ENCODE peak calls at places on chromosomes 1 and 21, in seven cellular contexts. K, E, R, H, Q, B and X are unnamed samples.

GRCh38 chr1:155206891-155207577 is 663 bp downstream of the THBS3 start:
- DNase-seq in B (peak; percentile 89), H (peak; percentile 84), Q (peak; percentile 82), R (peak; percentile 87), E (peak; percentile 68), K (no peak), X (peak; percentile 93)

GRCh38 chr1:76955652-76956051 is 88.4 kb downstream of the ST6GALNAC5 start:
- DNase-seq in K (peak; percentile 45), Q (no peak), R (no peak), E (no peak), H (no peak), B (no peak), X (no peak)

GRCh38 chr1:156749429-156750118 is 1.9 kb downstream of the HDGF start:
- DNase-seq in E (no peak), Q (no peak), B (peak; percentile 40), K (no peak), R (no peak), H (no peak), X (no peak)

GRCh38 chr1:223429313-223429731 is 36.1 kb downstream of the CCDC185 start:
- DNase-seq in K (no peak), B (no peak), E (no peak), Q (peak; percentile 28), R (no peak), H (no peak), X (peak; percentile 93)

GRCh38 chr1:110208916-110209650 is 1.0 kb upstream of the KCNC4 start:
- DNase-seq in E (peak; percentile 68), H (peak; percentile 23), K (no peak), Q (no peak), B (peak; percentile 76), R (no peak), X (no peak)

GRCh38 chr1:27979151-27979858 is 19.5 kb downstream of the XKR8 start:
- DNase-seq in Q (no peak), B (no peak), H (peak; percentile 38), R (no peak), E (no peak), K (peak; percentile 48), X (no peak)

GRCh38 chr1:24294757-24295371 is 24.3 kb upstream of the GRHL3 start:
- DNase-seq in H (peak; percentile 39), B (peak; percentile 27), R (no peak), E (no peak), Q (peak; percentile 22), K (no peak), X (peak; percentile 93)

GRCh38 chr1:71330991-71331390 is 250.2 kb upstream of the ZRANB2 start:
- DNase-seq in B (no peak), Q (no peak), R (no peak), K (no peak), H (no peak), E (no peak), X (no peak)

GRCh38 chr1:70409136-70409535 is 1.9 kb upstream of the CTH start:
- DNase-seq in H (no peak), Q (no peak), R (no peak), B (no peak), E (no peak), K (no peak), X (no peak)

GRCh38 chr1:150106331-150106730 is 38.8 kb downstream of the VPS45 start:
- DNase-seq in E (no peak), K (peak; percentile 4), Q (no peak), H (no peak), R (no peak), B (no peak), X (no peak)

GRCh38 chr1:216433175-216433574 is 9.9 kb upstream of the USH2A start:
- DNase-seq in K (no peak), R (no peak), H (no peak), E (no peak), B (no peak), Q (no peak), X (no peak)

GRCh38 chr1:203057831-203058673 is 27.8 kb downstream of the MYOG start:
- DNase-seq in R (no peak), K (no peak), E (no peak), H (no peak), Q (no peak), B (no peak), X (no peak)

GRCh38 chr1:242243472-242243871 is 244.6 kb upstream of the MAP1LC3C start:
- DNase-seq in E (no peak), K (no peak), B (no peak), R (no peak), Q (no peak), H (no peak), X (no peak)

GRCh38 chr1:156903328-156904091 is 10.0 kb downstream of the PEAR1 start:
- DNase-seq in B (no peak), R (no peak), Q (no peak), K (no peak), H (no peak), E (no peak), X (no peak)

GRCh38 chr1:197352011-197352410 is 84.0 kb downstream of the CRB1 start:
- DNase-seq in B (no peak), R (no peak), K (no peak), Q (no peak), E (no peak), H (no peak), X (no peak)

GRCh38 chr1:180521474-180522203 is 19.3 kb upstream of the ACBD6 start:
- DNase-seq in H (no peak), E (no peak), K (no peak), B (peak; percentile 24), Q (no peak), R (no peak), X (no peak)

GRCh38 chr1:248810000-248810726 is 15.6 kb downstream of the SH3BP5L start:
- DNase-seq in Q (no peak), B (no peak), H (no peak), K (no peak), R (no peak), E (no peak), X (no peak)

GRCh38 chr21:40706806-40707205 is 140.2 kb downstream of the DSCAM start:
- DNase-seq in H (no peak), E (no peak), Q (no peak), R (no peak), K (no peak), B (no peak), X (no peak)

GRCh38 chr1:166884040-166884642 is 8.1 kb upstream of the TADA1 start:
- DNase-seq in K (no peak), E (peak; percentile 24), Q (peak; percentile 29), R (peak; percentile 37), H (peak; percentile 89), B (peak; percentile 63), X (peak; percentile 77)

GRCh38 chr1:30617161-30617560 is 106.2 kb downstream of the MATN1 start:
- DNase-seq in R (no peak), K (no peak), B (no peak), E (no peak), Q (no peak), H (no peak), X (no peak)

GRCh38 chr1:147273409-147274307 is 31.2 kb downstream of the CHD1L start:
- DNase-seq in R (no peak), Q (peak; percentile 22), B (peak; percentile 13), E (no peak), H (peak; percentile 68), K (peak; percentile 68), X (no peak)

GRCh38 chr1:102851616-102852015 is 256.7 kb downstream of the COL11A1 start:
- DNase-seq in R (no peak), Q (no peak), E (no peak), H (no peak), K (no peak), B (no peak), X (no peak)

GRCh38 chr1:102853701-102854187 is 254.6 kb downstream of the COL11A1 start:
- DNase-seq in E (no peak), R (no peak), K (no peak), H (no peak), B (no peak), Q (no peak), X (no peak)

DNA sequence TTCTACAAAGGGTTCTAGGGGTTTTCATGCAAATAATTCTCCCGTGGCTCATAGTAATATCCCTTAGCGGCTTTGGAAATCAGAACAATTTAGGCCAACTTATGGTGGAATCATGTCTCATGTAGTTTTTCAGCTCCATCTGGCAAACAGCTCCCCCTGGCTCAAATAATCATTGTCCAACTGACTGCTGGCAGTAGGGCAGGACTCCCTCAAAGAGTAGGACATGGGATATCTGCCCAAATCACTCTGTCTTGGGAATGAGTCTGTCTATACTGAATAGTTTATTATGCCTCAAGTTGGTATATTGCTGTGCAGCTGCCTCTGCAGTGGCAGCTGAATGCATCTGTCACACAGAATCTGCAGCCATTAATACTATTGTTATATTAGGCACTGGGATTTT is 255.7 kb downstream of the COL11A1 start:
- DNase-seq in Q (no peak), B (no peak), E (no peak), R (no peak), H (peak; percentile 4), K (no peak), X (no peak)
- TF ChIP-seq CTCF in Q (no peak), B (no peak), E (no peak), R (no peak), H (peak; percentile 17), K (no peak), X (no peak)

DNA sequence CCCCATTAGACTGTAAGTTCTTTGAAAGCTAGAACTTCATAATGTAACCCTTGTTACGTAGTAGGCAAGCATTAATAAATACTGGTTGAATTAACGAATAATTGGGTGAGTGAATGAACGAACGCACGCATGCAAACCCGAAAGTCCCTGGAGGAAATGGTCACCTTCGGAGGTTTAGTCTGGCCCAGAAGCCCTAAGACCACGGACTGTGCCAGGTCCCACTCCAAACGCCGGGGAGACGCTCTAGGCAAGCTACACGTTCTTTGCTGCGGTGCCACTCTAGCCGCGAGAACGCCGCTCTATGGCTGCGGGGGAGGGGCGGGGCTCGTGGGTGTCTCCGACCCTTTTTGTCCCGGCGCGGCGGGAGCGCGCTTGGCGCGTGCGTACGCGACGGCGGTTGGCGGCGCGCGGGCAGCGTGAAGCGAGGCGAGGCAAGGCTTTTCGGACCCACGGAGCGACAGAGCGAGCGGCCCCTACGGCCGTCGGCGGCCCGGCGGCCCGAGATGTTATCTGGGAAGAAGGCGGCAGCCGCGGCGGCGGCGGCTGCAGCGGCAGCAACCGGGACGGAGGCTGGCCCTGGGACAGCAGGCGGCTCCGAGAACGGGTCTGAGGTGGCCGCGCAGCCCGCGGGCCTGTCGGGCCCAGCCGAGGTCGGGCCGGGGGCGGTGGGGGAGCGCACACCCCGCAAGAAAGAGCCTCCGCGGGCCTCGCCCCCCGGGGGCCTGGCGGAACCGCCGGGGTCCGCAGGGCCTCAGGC is at the start of gene KDM1A:
- DNase-seq in H (peak; percentile 98), R (peak; percentile 93), B (peak; percentile 99), K (peak; percentile 93), E (peak; percentile 97), Q (peak; percentile 99), X (peak; percentile 98)
- TF ChIP-seq CTCF in H (peak; percentile 50), R (no peak), B (no peak), K (peak; percentile 31), E (no peak), Q (peak; percentile 44), X (no peak)

GRCh38 chr1:207052736-207053545 is at the start of gene PFKFB2:
- DNase-seq in K (peak; percentile 89), B (peak; percentile 100), E (peak; percentile 100), Q (peak; percentile 96), H (peak; percentile 99), R (peak; percentile 91), X (peak; percentile 98)
- TF ChIP-seq CTCF in K (no peak), B (no peak), E (peak; percentile 12), Q (peak; percentile 33), H (peak; percentile 6), R (no peak), X (no peak)

DNA sequence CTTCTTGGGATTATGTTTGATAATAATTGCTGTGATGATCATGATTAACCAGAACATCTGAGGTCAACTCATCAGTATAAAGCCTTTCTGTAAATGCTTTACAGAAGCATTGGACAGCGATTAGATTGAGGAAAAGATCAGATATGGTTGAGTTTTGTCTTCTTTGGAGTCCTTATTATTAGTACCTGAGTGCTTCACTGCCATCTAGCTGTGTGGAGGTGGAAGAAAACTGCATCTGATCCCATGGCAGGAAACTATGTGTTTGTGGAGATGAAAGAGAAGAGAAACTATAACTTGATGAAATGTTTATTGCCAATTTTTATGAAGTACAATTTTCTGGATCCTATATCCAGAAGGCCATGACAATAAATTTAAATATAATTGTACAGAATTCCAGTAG is 11.4 kb downstream of the FLG2 start:
- DNase-seq in K (no peak), E (no peak), Q (no peak), R (no peak), H (no peak), B (no peak), X (no peak)
- TF ChIP-seq CTCF in K (peak; percentile 11), E (no peak), Q (no peak), R (no peak), H (no peak), B (no peak), X (no peak)